ENCODE peak calls at places on chromosomes 3 and 15, in eight cellular contexts. J is mesenchymal stem cell; H is pancreas; Z is stimulated activated CD8-positive, alpha-beta memory T cell treated with anti-CD3 and anti-CD28 coated beads, Interleukin-4, amount 100 ng/mL, for 24 hours; I is fibroblast of mammary gland; Y is tibial nerve; F is foreskin keratinocyte; L is NCI-H1092 treated with DMSO at 0.1 percent for 48 hours. S is an unnamed sample.

GRCh38 chr15:51864408-51865056 is 35.1 kb downstream of the TMOD3 start:
- DNase-seq in J (no peak), H (no peak), Z (no peak), I (peak), Y (no peak), F (peak), L (no peak), S (no peak)

GRCh38 chr15:64845826-64846225 is 4.1 kb downstream of the PLEKHO2 start:
- DNase-seq in J (no peak), H (no peak), Z (no peak), I (no peak), Y (no peak), F (no peak), L (no peak), S (no peak)

GRCh38 chr3:128851601-128852000 is 27.8 kb upstream of the ACAD9 start:
- DNase-seq in J (no peak), H (no peak), Z (no peak), I (no peak), Y (no peak), F (no peak), L (no peak), S (no peak)

GRCh38 chr3:35394400-35394799 is 244.9 kb upstream of the ARPP21 start:
- DNase-seq in J (no peak), H (no peak), Z (no peak), I (no peak), Y (no peak), F (no peak), L (no peak), S (no peak)

GRCh38 chr3:183306798-183307671 is 54.0 kb downstream of the B3GNT5 start:
- DNase-seq in J (peak), H (peak), Z (peak), I (peak), Y (peak), F (no peak), L (no peak), S (peak)

GRCh38 chr15:67091966-67092677 is 26.7 kb downstream of the SMAD3 start:
- DNase-seq in J (no peak), H (no peak), Z (no peak), I (no peak), Y (no peak), F (no peak), L (no peak), S (no peak)

GRCh38 chr3:45597166-45597565 is 2.6 kb downstream of the LIMD1 start:
- DNase-seq in J (peak), H (no peak), Z (no peak), I (peak), Y (no peak), F (no peak), L (no peak), S (no peak)

GRCh38 chr3:174620138-174620537 is 239.0 kb upstream of the NAALADL2 start:
- DNase-seq in J (no peak), H (no peak), Z (no peak), I (peak), Y (no peak), F (peak), L (no peak), S (no peak)

GRCh38 chr3:30847589-30847988 is 46.9 kb downstream of the GADL1 start:
- DNase-seq in J (no peak), H (no peak), Z (no peak), I (peak), Y (no peak), F (no peak), L (no peak), S (no peak)

S was measured in CMK.